ENCODE peak calls at places on chromosome 5, in five cellular contexts. Q is lung, S is aorta, L is gastrocnemius medialis, Y is right cardiac atrium. R is an unnamed sample.

GRCh38 chr5:91219803-91220371 is 163.2 kb downstream of the ARRDC3 start:
- ATAC-seq in Q (no peak), S (no peak), L (no peak), Y (no peak), R (no peak)

GRCh38 chr5:102856374-102856748 is 101.3 kb downstream of the PAM start:
- ATAC-seq in Q (no peak), S (no peak), L (no peak), Y (no peak), R (no peak)

GRCh38 chr5:72226950-72227349 is 93.1 kb downstream of the MRPS27 start:
- ATAC-seq in Q (no peak), S (no peak), L (peak; percentile 72), Y (peak; percentile 81), R (no peak)

GRCh38 chr5:101534486-101535110 is 631.5 kb upstream of the ST8SIA4 start:
- ATAC-seq in Q (no peak), S (no peak), L (no peak), Y (no peak), R (no peak)

GRCh38 chr5:177361418-177362101 is 3.8 kb downstream of the RGS14 start:
- ATAC-seq in Q (no peak), S (no peak), L (no peak), Y (no peak), R (no peak)

GRCh38 chr5:139167952-139168720 is 30.0 kb downstream of the SIL1 start:
- ATAC-seq in Q (no peak), S (no peak), L (no peak), Y (no peak), R (no peak)

GRCh38 chr5:126998201-126998631 is 32.1 kb downstream of the MARCHF3 start:
- ATAC-seq in Q (no peak), S (no peak), L (peak; percentile 91), Y (no peak), R (no peak)

GRCh38 chr5:64763948-64764503 is 4.5 kb downstream of the SREK1IP1 start:
- ATAC-seq in Q (no peak), S (no peak), L (no peak), Y (no peak), R (no peak)

GRCh38 chr5:2813678-2814077 is 62.2 kb upstream of the IRX2 start:
- ATAC-seq in Q (no peak), S (no peak), L (no peak), Y (no peak), R (no peak)

GRCh38 chr5:120368923-120369715 is 95.0 kb upstream of the PRR16 start:
- ATAC-seq in Q (no peak), S (peak; percentile 57), L (no peak), Y (peak; percentile 48), R (no peak)

GRCh38 chr5:54774281-54775171 is 210.9 kb downstream of the ESM1 start:
- ATAC-seq in Q (no peak), S (peak; percentile 88), L (peak; percentile 51), Y (peak; percentile 97), R (peak; percentile 83)

GRCh38 chr5:178551468-178551867 is 38.7 kb downstream of the COL23A1 start:
- ATAC-seq in Q (no peak), S (no peak), L (no peak), Y (no peak), R (no peak)

GRCh38 chr5:111779260-111780254 is 22.6 kb upstream of the NREP start:
- ATAC-seq in Q (no peak), S (no peak), L (no peak), Y (no peak), R (no peak)

GRCh38 chr5:17065468-17065867 is 129.4 kb upstream of the MYO10 start:
- ATAC-seq in Q (no peak), S (no peak), L (no peak), Y (peak; percentile 48), R (no peak)

GRCh38 chr5:56814361-56814962 is 887 bp upstream of the MAP3K1 start:
- ATAC-seq in Q (no peak), S (peak; percentile 42), L (no peak), Y (peak; percentile 2), R (no peak)

GRCh38 chr5:78964889-78965288 is 20.2 kb downstream of the ARSB start:
- ATAC-seq in Q (no peak), S (no peak), L (peak; percentile 86), Y (peak; percentile 83), R (no peak)

GRCh38 chr5:90113108-90113507 is 296.4 kb downstream of the CETN3 start:
- ATAC-seq in Q (no peak), S (no peak), L (no peak), Y (no peak), R (no peak)

GRCh38 chr5:180297587-180298282 is 5.9 kb upstream of the MAPK9 start:
- ATAC-seq in Q (no peak), S (no peak), L (no peak), Y (no peak), R (no peak)

GRCh38 chr5:172943283-172943841 is 15.9 kb upstream of the RPL26L1 start:
- ATAC-seq in Q (no peak), S (no peak), L (no peak), Y (peak; percentile 50), R (peak; percentile 61)

GRCh38 chr5:16626696-16627264 is 10.0 kb upstream of the RETREG1 start:
- ATAC-seq in Q (no peak), S (no peak), L (peak; percentile 53), Y (no peak), R (no peak)

GRCh38 chr5:135269828-135270545 is 129.0 kb downstream of the MACROH2A1 start:
- ATAC-seq in Q (no peak), S (peak; percentile 79), L (peak; percentile 93), Y (no peak), R (peak; percentile 68)

GRCh38 chr5:52783226-52783959 is 4.3 kb upstream of the ITGA1 start:
- ATAC-seq in Q (no peak), S (no peak), L (peak; percentile 35), Y (no peak), R (no peak)

GRCh38 chr5:138105709-138106108 is 21.9 kb downstream of the WNT8A start:
- ATAC-seq in Q (no peak), S (no peak), L (no peak), Y (no peak), R (no peak)

GRCh38 chr5:138869763-138870500 is 5.2 kb downstream of the LRRTM2 start:
- ATAC-seq in Q (no peak), S (no peak), L (no peak), Y (peak; percentile 68), R (no peak)

GRCh38 chr5:59522201-59522831 is 371.2 kb downstream of the PDE4D start:
- ATAC-seq in Q (no peak), S (no peak), L (no peak), Y (no peak), R (no peak)

GRCh38 chr5:174618589-174618988 is 105.8 kb upstream of the MSX2 start:
- ATAC-seq in Q (no peak), S (no peak), L (no peak), Y (no peak), R (no peak)

DNA sequence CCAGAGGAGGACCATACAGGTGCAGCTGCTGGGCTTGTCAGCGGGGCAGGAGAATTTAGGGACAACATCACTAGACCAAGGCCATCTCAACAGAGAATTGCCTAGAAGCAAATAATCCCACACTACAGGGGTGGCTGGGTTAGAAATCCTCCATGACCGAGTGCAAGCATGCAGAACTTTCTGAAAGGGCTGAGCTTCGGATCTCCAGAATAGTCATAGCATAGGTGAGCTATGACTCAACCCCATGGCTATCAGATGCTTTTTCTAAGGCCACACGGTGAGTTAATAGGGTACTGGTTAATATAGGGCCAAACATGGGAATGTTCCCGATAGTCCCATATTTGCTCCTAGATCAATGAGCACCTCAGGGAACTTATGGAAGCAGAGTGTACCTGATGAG is 4.2 kb downstream of the KCNIP1 start:
- ATAC-seq in Q (no peak), S (no peak), L (no peak), Y (no peak), R (no peak)
- H3K27ac ChIP-seq in Q (no peak overlapping the region), S (no peak overlapping the region), L (no peak overlapping the region), Y (no peak overlapping the region), R (no peak overlapping the region)

GRCh38 chr5:51378778-51379652 is 4.2 kb upstream of the ISL1 start:
- ATAC-seq in Q (no peak), S (no peak), L (no peak), Y (no peak), R (no peak)
- H3K27ac ChIP-seq in Q (no peak overlapping the region), S (no peak overlapping the region), L (no peak overlapping the region), Y (no peak overlapping the region), R (no peak overlapping the region)

GRCh38 chr5:132499440-132500243 is 9.1 kb upstream of the IRF1 start:
- ATAC-seq in Q (no peak), S (no peak), L (no peak), Y (no peak), R (no peak)
- H3K27ac ChIP-seq in Q (no peak overlapping the region), S (no peak overlapping the region), L (no peak overlapping the region), Y (no peak overlapping the region), R (no peak overlapping the region)

GRCh38 chr5:149510136-149510535 is 41.1 kb downstream of the CSNK1A1 start:
- ATAC-seq in Q (no peak), S (no peak), L (no peak), Y (no peak), R (no peak)
- H3K27ac ChIP-seq in Q (no peak overlapping the region), S (no peak overlapping the region), L (no peak overlapping the region), Y (no peak overlapping the region), R (no peak overlapping the region)

DNA sequence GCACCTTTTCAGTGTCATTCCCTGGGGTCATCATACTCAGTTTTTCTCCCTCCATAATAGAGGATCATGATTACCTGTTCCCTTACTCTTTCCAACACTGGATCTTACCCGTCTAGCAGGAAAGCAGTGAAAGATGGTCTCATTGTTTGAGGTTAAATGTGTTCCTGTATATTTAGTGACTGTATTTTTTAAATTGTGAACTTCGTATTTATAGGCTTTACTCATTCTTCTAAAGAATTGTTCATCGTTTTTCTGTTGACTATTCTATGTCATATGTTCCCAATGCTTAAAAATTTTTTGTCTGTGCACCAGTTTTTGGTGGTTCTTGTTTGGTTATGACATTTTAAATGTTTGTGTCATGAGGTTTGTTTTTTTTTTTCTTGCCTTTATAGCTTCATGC is 204.8 kb upstream of the OTULINL start:
- ATAC-seq in Q (no peak), S (no peak), L (no peak), Y (no peak), R (no peak)
- H3K27ac ChIP-seq in Q (no peak overlapping the region), S (no peak overlapping the region), L (no peak overlapping the region), Y (no peak overlapping the region), R (no peak overlapping the region)

GRCh38 chr5:142819816-142820215 is 49.6 kb downstream of the ARHGAP26 start:
- ATAC-seq in Q (no peak), S (no peak), L (no peak), Y (no peak), R (no peak)
- H3K27ac ChIP-seq in Q (no peak overlapping the region), S (no peak overlapping the region), L (no peak overlapping the region), Y (no peak overlapping the region), R (no peak overlapping the region)

GRCh38 chr5:116377276-116378006 is 197.2 kb downstream of the SEMA6A start:
- ATAC-seq in Q (no peak), S (no peak), L (no peak), Y (no peak), R (no peak)

GRCh38 chr5:116379306-116379705 is 195.3 kb downstream of the SEMA6A start:
- ATAC-seq in Q (no peak), S (no peak), L (no peak), Y (no peak), R (no peak)

GRCh38 chr5:116375926-116376325 is 198.7 kb downstream of the SEMA6A start:
- ATAC-seq in Q (no peak), S (no peak), L (peak; percentile 95), Y (no peak), R (no peak)

GRCh38 chr5:116380615-116381014 is 194.0 kb downstream of the SEMA6A start:
- ATAC-seq in Q (no peak), S (no peak), L (no peak), Y (no peak), R (no peak)

GRCh38 chr5:116378007-116378831 is 196.4 kb downstream of the SEMA6A start:
- ATAC-seq in Q (no peak), S (no peak), L (peak; percentile 43), Y (peak; percentile 26), R (no peak)
- H3K27ac ChIP-seq in Q (no peak overlapping the region), S (no peak overlapping the region), L (peak overlapping the region; percentile 19), Y (no peak overlapping the region), R (no peak overlapping the region)

R was measured in gastroesophageal sphincter.